ENCODE peak calls at places on chromosomes 13 and 19, in eight cellular contexts. G is heart left ventricle, U is IMR-90, Z is fibroblast of lung, T is ovary, M is astrocyte, X is GM23338, J is hepatocyte. D is an unnamed sample. For H3K4me1, the result is how much of the 10 kb centered on the place peaks cover.

GRCh38 chr13:95524270-95524901 is 28.1 kb upstream of the CLDN10 start:
- DNase-seq in Z (peak), T (no peak), X (no peak), M (no peak), G (no peak), U (no peak), J (no peak), D (no peak)

GRCh38 chr13:71912524-71912923 is 45.5 kb upstream of the DACH1 start:
- DNase-seq in U (peak), J (no peak), Z (peak), M (peak), T (no peak), X (no peak), G (no peak), D (no peak)

GRCh38 chr19:10625003-10625761 is at the start of gene SLC44A2:
- DNase-seq in X (peak), J (peak), T (peak), Z (peak), G (peak), M (peak), U (peak), D (no peak)

GRCh38 chr19:939922-940321 is 14.1 kb downstream of the ARID3A start:
- DNase-seq in X (no peak), M (no peak), G (peak), U (no peak), J (no peak), T (no peak), Z (no peak), D (no peak)

GRCh38 chr13:113302940-113303339 is 5.9 kb downstream of the LAMP1 start:
- DNase-seq in T (no peak), Z (no peak), U (peak), X (no peak), J (no peak), M (no peak), G (no peak), D (no peak)

GRCh38 chr13:112510002-112510780 is 77.8 kb downstream of the TUBGCP3 start:
- DNase-seq in U (peak), J (peak), T (no peak), M (peak), X (peak), G (no peak), Z (peak), D (peak)

GRCh38 chr13:34340534-34340933 is 522.6 kb downstream of the RFC3 start:
- DNase-seq in Z (peak), M (no peak), U (no peak), G (no peak), X (no peak), J (peak), T (no peak), D (no peak)

GRCh38 chr19:7644550-7644877 is 7.6 kb downstream of the STXBP2 start:
- DNase-seq in M (no peak), T (no peak), X (no peak), U (no peak), Z (no peak), J (no peak), G (no peak), D (no peak)

GRCh38 chr19:53982611-53983010 is 8.8 kb upstream of the CACNG6 start:
- DNase-seq in J (peak), X (peak), M (no peak), Z (peak), U (no peak), T (no peak), G (peak), D (peak)

GRCh38 chr19:55460670-55461258 is 678 bp downstream of the ISOC2 start:
- DNase-seq in G (peak), X (peak), T (peak), U (peak), J (peak), Z (peak), M (peak), D (peak)

GRCh38 chr19:16202320-16203255 is 4.9 kb downstream of the AP1M1 start:
- DNase-seq in M (peak), Z (no peak), U (no peak), G (peak), J (no peak), X (no peak), T (no peak), D (no peak)

GRCh38 chr19:17718988-17719711 is at the start of gene MAP1S:
- DNase-seq in M (peak), X (peak), Z (peak), T (no peak), U (peak), J (peak), G (peak), D (peak)

GRCh38 chr13:110499621-110500281 is 61.8 kb downstream of the RAB20 start:
- DNase-seq in X (no peak), M (peak), J (no peak), T (no peak), G (no peak), U (peak), Z (no peak), D (peak)

GRCh38 chr19:8526345-8527062 is 12.5 kb upstream of the ZNF414 start:
- DNase-seq in M (peak), J (peak), Z (peak), T (peak), G (peak), X (peak), U (peak), D (peak)

GRCh38 chr19:46610851-46611770 is 10.0 kb downstream of the CALM3 start:
- DNase-seq in J (no peak), U (peak), Z (peak), T (no peak), M (peak), G (peak), X (no peak), D (no peak)

GRCh38 chr19:8412783-8413592 is at the start of gene MARCHF2:
- DNase-seq in U (peak), X (peak), J (peak), T (peak), G (peak), Z (peak), M (peak), D (peak)

GRCh38 chr19:50912727-50913716 is 1.8 kb upstream of the KLK4 start:
- DNase-seq in U (no peak), T (no peak), M (no peak), G (no peak), J (peak), Z (no peak), X (no peak), D (no peak)

GRCh38 chr19:2774953-2775555 is 8.0 kb downstream of the SGTA start:
- DNase-seq in Z (no peak), T (no peak), X (no peak), M (no peak), U (no peak), J (no peak), G (no peak), D (no peak)

GRCh38 chr13:60111726-60112125 is 52.0 kb downstream of the DIAPH3 start:
- DNase-seq in G (no peak), Z (no peak), X (no peak), T (no peak), J (no peak), U (peak), M (peak), D (no peak)

GRCh38 chr19:3360494-3361383 is 5.6 kb upstream of the NFIC start:
- DNase-seq in T (peak), G (peak), J (no peak), X (peak), M (no peak), U (no peak), Z (no peak), D (peak)

GRCh38 chr19:28697308-28697707 is 515.6 kb downstream of the UQCRFS1 start:
- DNase-seq in T (no peak), X (no peak), J (no peak), M (no peak), U (no peak), G (no peak), Z (no peak), D (no peak)

GRCh38 chr19:1221141-1221903 is 15.7 kb downstream of the STK11 start:
- DNase-seq in X (no peak), J (peak), M (no peak), U (peak), Z (peak), T (peak), G (peak), D (no peak)

GRCh38 chr13:32426981-32427851 is 714 bp downstream of the N4BP2L1 start:
- DNase-seq in T (peak), J (peak), X (peak), M (no peak), U (peak), Z (no peak), G (peak), D (peak)

GRCh38 chr13:72379581-72379980 is 347.8 kb downstream of the MZT1 start:
- DNase-seq in T (no peak), M (peak), U (no peak), X (no peak), J (no peak), Z (peak), G (no peak), D (no peak)

GRCh38 chr13:49495783-49496762 is at the start of gene PHF11:
- DNase-seq in G (peak), M (peak), X (peak), T (peak), U (peak), J (peak), Z (peak), D (peak)

GRCh38 chr13:42762917-42763316 is 18.5 kb upstream of the FAM216B start:
- DNase-seq in M (peak), T (no peak), X (no peak), U (peak), J (peak), G (no peak), Z (peak), D (peak)

GRCh38 chr13:26449063-26449848 is 108.2 kb upstream of the WASF3 start:
- DNase-seq in X (no peak), G (no peak), J (no peak), T (no peak), M (no peak), Z (no peak), U (peak), D (no peak)

GRCh38 chr13:25203256-25203794 is 31.2 kb upstream of the AMER2 start:
- DNase-seq in X (peak), J (no peak), Z (no peak), U (no peak), T (no peak), G (no peak), M (no peak), D (no peak)

GRCh38 chr13:85386424-85386823 is 412.8 kb downstream of the SLITRK6 start:
- DNase-seq in M (no peak), J (no peak), Z (no peak), U (no peak), T (no peak), X (no peak), G (no peak), D (no peak)

GRCh38 chr19:31316201-31316951 is 32.9 kb downstream of the TSHZ3 start:
- DNase-seq in M (peak), Z (peak), G (no peak), J (no peak), T (no peak), U (peak), X (peak), D (peak)

GRCh38 chr13:60931858-60932546 is 483.6 kb downstream of the PCDH20 start:
- DNase-seq in U (no peak), T (no peak), J (no peak), X (no peak), G (no peak), M (peak), Z (no peak), D (no peak)

GRCh38 chr13:105814219-105814901 is 721.1 kb downstream of the EFNB2 start:
- DNase-seq in Z (no peak), G (no peak), J (no peak), X (no peak), U (no peak), T (no peak), M (peak), D (no peak)

GRCh38 chr13:113854238-113855011 is 9.5 kb downstream of the GAS6 start:
- DNase-seq in M (peak), X (no peak), U (peak), J (no peak), Z (peak), G (peak), T (peak), D (no peak)

GRCh38 chr19:5330307-5330720 is 10.3 kb downstream of the PTPRS start:
- DNase-seq in M (no peak), G (no peak), Z (no peak), T (no peak), U (no peak), J (no peak), X (no peak), D (no peak)

GRCh38 chr19:5324947-5325346 is 15.7 kb downstream of the PTPRS start:
- DNase-seq in U (no peak), Z (no peak), G (no peak), M (no peak), X (no peak), T (no peak), J (no peak), D (no peak)

GRCh38 chr19:5326545-5326944 is 14.1 kb downstream of the PTPRS start:
- DNase-seq in M (no peak), J (no peak), U (no peak), G (no peak), Z (no peak), T (no peak), X (no peak), D (no peak)

GRCh38 chr19:5329141-5329540 is 11.5 kb downstream of the PTPRS start:
- DNase-seq in M (no peak), X (no peak), U (no peak), J (no peak), T (no peak), G (no peak), Z (no peak), D (no peak)

GRCh38 chr19:5326986-5327623 is 13.5 kb downstream of the PTPRS start:
- DNase-seq in G (no peak), X (peak), Z (no peak), M (no peak), T (no peak), U (no peak), J (no peak), D (no peak)
- TF ChIP-seq CTCF in G (no peak), X (peak), Z (no peak), M (no peak), T (no peak), U (no peak), J (no peak), D (no peak)

DNA sequence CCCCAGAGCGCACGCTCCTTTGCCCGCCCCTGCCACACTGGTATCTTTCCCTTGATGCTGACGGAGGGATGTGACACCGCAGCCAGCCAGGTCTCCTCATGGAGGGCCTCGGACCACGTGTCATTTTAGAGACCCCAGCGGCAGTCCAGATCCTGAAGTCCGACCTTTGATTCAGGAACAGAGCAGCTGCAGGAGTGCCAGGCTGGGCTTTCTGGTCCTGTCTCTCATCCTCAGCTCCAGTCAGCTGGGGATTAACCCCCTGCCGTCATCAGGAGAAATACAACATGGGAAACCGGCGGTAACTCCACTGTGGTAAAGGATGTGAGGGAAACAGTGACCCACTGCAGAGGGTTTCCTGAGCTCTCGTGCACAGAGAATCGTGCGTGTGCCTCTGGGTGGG is 140.6 kb downstream of the SIPA1L3 start:
- DNase-seq in M (no peak), J (no peak), U (no peak), X (no peak), G (no peak), T (no peak), Z (no peak), D (peak)
- H3K4me1 ChIP-seq in M (under half), J (under half), U (under half), X (under half), G (under half), T (under half), Z (under half), D (under half)

GRCh38 chr19:13162749-13163608 is 12.8 kb downstream of the IER2 start:
- DNase-seq in T (peak), Z (peak), X (peak), J (peak), G (peak), U (peak), M (peak), D (peak)

GRCh38 chr19:13160557-13160956 is 10.3 kb downstream of the IER2 start:
- DNase-seq in G (no peak), T (no peak), M (no peak), J (peak), Z (peak), U (peak), X (no peak), D (no peak)

GRCh38 chr19:13164370-13165090 is 14.3 kb downstream of the IER2 start:
- DNase-seq in Z (peak), J (peak), X (peak), T (peak), M (no peak), U (peak), G (peak), D (peak)

GRCh38 chr19:13165091-13165997 is 15.1 kb downstream of the IER2 start:
- DNase-seq in U (no peak), T (no peak), Z (peak), X (peak), J (peak), G (no peak), M (no peak), D (peak)

GRCh38 chr19:13163609-13164364 is 13.6 kb downstream of the IER2 start:
- DNase-seq in J (peak), T (peak), Z (peak), U (peak), X (peak), M (peak), G (peak), D (peak)
- TF ChIP-seq CTCF in J (no peak), T (no peak), Z (no peak), U (no peak), X (no peak), M (no peak), G (no peak), D (no peak)

DNA sequence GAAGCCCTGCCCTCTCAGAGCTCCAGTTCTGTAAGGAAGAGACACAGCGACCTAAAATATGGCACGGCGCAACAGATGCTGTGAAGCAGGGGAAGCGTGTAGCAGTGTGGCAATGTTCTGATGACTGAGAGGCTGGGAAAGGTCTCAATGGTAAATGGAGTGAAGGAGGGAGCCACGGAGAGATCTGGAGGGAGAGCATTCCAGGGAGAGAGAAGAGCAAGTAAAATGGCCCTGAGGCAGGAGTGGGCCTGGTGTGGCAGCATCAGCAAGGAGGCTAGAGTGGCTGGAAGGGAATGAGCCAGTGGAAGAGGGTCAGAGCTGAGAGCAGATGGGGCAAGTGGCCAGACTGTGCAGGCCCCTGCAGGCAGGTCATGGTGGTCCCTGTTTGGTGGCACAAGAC is 16.4 kb downstream of the RCN3 start:
- DNase-seq in Z (no peak), M (no peak), G (no peak), T (no peak), X (no peak), J (no peak), U (no peak), D (no peak)
- H3K4me1 ChIP-seq in Z (under half), M (under half), G (under half), T (under half), X (under half), J (under half), U (under half), D (under half)